ENCODE peak calls at places on chromosomes 11 and 22, in four cellular contexts. H is A549, P is K562, E is SK-N-SH. V is an unnamed sample.

GRCh38 chr22:48885271-48885918 is 942.3 kb downstream of the BRD1 start:
- DNase-seq in H (no peak), P (no peak), E (no peak), V (no peak)

GRCh38 chr11:3177931-3178330 is 12.8 kb upstream of the OSBPL5 start:
- DNase-seq in H (no peak), P (no peak), E (no peak), V (no peak)

GRCh38 chr11:104999716-105000115 is 23.3 kb downstream of the CASP5 start:
- DNase-seq in H (no peak), P (no peak), E (no peak), V (peak; percentile 3)

GRCh38 chr11:83477772-83478171 is 191.6 kb upstream of the CCDC90B start:
- DNase-seq in H (no peak), P (no peak), E (no peak), V (no peak)

GRCh38 chr11:115774756-115775155 is 270.5 kb upstream of the CADM1 start:
- DNase-seq in H (no peak), P (no peak), E (no peak), V (no peak)

GRCh38 chr22:19986410-19987341 is 29.9 kb downstream of the ARVCF start:
- DNase-seq in H (peak; percentile 41), P (peak; percentile 100), E (peak; percentile 99), V (peak; percentile 61)

GRCh38 chr11:2312232-2313042 is 10.6 kb downstream of the TSPAN32 start:
- DNase-seq in H (no peak), P (no peak), E (peak; percentile 36), V (peak; percentile 49)

GRCh38 chr11:88474655-88475054 is 137.1 kb upstream of the CTSC start:
- DNase-seq in H (no peak), P (no peak), E (no peak), V (no peak)

GRCh38 chr22:48259991-48260670 is 1497.7 kb downstream of the TBC1D22A start:
- DNase-seq in H (no peak), P (no peak), E (no peak), V (no peak)

GRCh38 chr22:20885557-20886323 is 26.9 kb downstream of the SNAP29 start:
- DNase-seq in H (peak; percentile 85), P (peak; percentile 98), E (peak; percentile 84), V (peak; percentile 82)

GRCh38 chr11:100691886-100692285 is 4.8 kb downstream of the ARHGAP42 start:
- DNase-seq in H (no peak), P (no peak), E (no peak), V (no peak)

GRCh38 chr11:12031856-12032526 is 23.6 kb upstream of the DKK3 start:
- DNase-seq in H (no peak), P (no peak), E (no peak), V (no peak)

GRCh38 chr22:41140365-41140957 is 48.1 kb downstream of the EP300 start:
- DNase-seq in H (no peak), P (no peak), E (no peak), V (no peak)

GRCh38 chr11:115745545-115746265 is 241.5 kb upstream of the CADM1 start:
- DNase-seq in H (no peak), P (no peak), E (peak; percentile 59), V (no peak)

GRCh38 chr11:83545911-83546310 is 259.7 kb upstream of the CCDC90B start:
- DNase-seq in H (no peak), P (no peak), E (no peak), V (no peak)

GRCh38 chr11:2762451-2762850 is 62.7 kb upstream of the KCNQ1OT1 start:
- DNase-seq in H (no peak), P (no peak), E (no peak), V (no peak)

GRCh38 chr11:121445071-121445768 is 6.9 kb upstream of the SORL1 start:
- DNase-seq in H (no peak), P (no peak), E (no peak), V (no peak)

GRCh38 chr11:119615879-119616190 is 113.2 kb downstream of the NECTIN1 start:
- DNase-seq in H (no peak), P (no peak), E (no peak), V (no peak)

GRCh38 chr11:72146625-72147024 is 11.1 kb downstream of the FOLR3 start:
- DNase-seq in H (no peak), P (no peak), E (no peak), V (no peak)

GRCh38 chr11:43360361-43361032 is 1.8 kb downstream of the TTC17 start:
- DNase-seq in H (no peak), P (no peak), E (no peak), V (peak; percentile 42)

GRCh38 chr11:116605543-116605942 is 167.2 kb downstream of the BUD13 start:
- DNase-seq in H (peak; percentile 35), P (peak; percentile 70), E (no peak), V (peak; percentile 11)

GRCh38 chr11:129143335-129143734 is 48.8 kb downstream of the ARHGAP32 start:
- DNase-seq in H (peak; percentile 91), P (no peak), E (no peak), V (peak; percentile 99)

GRCh38 chr11:25702417-25702816 is 629.5 kb upstream of the ANO3 start:
- DNase-seq in H (no peak), P (no peak), E (no peak), V (no peak)

GRCh38 chr22:19764050-19764593 is 3.5 kb downstream of the TBX1 start:
- DNase-seq in H (no peak), P (no peak), E (no peak), V (no peak)

GRCh38 chr22:23179381-23180294 is 671 bp upstream of the BCR start:
- DNase-seq in H (no peak), P (no peak), E (no peak), V (no peak)

GRCh38 chr11:45665206-45665932 is at the start of gene CHST1:
- DNase-seq in H (peak; percentile 21), P (peak; percentile 82), E (peak; percentile 90), V (no peak)

GRCh38 chr11:65066805-65067291 is 8.5 kb upstream of the NAALADL1 start:
- DNase-seq in H (no peak), P (no peak), E (no peak), V (no peak)

GRCh38 chr11:119350302-119350701 is 3.8 kb upstream of the MFRP start:
- DNase-seq in H (no peak), P (no peak), E (no peak), V (no peak)

GRCh38 chr11:94400839-94401772 is at the start of gene GPR83:
- DNase-seq in H (peak; percentile 9), P (no peak), E (peak; percentile 73), V (peak; percentile 12)

GRCh38 chr11:129234978-129235377 is 42.9 kb upstream of the ARHGAP32 start:
- DNase-seq in H (no peak), P (no peak), E (no peak), V (no peak)

GRCh38 chr11:47000033-47000432 is 63.5 kb downstream of the CSTPP1 start:
- DNase-seq in H (no peak), P (no peak), E (no peak), V (no peak)

GRCh38 chr11:47001666-47002285 is 65.2 kb downstream of the CSTPP1 start:
- DNase-seq in H (no peak), P (peak; percentile 12), E (peak; percentile 38), V (peak; percentile 41)

GRCh38 chr11:47002366-47002765 is 65.8 kb downstream of the CSTPP1 start:
- DNase-seq in H (no peak), P (no peak), E (no peak), V (no peak)

GRCh38 chr11:47003180-47003877 is 66.8 kb downstream of the CSTPP1 start:
- DNase-seq in H (no peak), P (no peak), E (no peak), V (no peak)

GRCh38 chr11:46999217-46999616 is 62.7 kb downstream of the CSTPP1 start:
- DNase-seq in H (no peak), P (no peak), E (no peak), V (no peak)
- TF ChIP-seq RCOR1 in H (no peak), P (no peak), E (no peak), V (no peak)

GRCh38 chr22:45242778-45243191 is 2.1 kb upstream of the KIAA0930 start:
- DNase-seq in H (peak; percentile 47), P (no peak), E (no peak), V (no peak)

GRCh38 chr22:45239378-45240136 is 1.1 kb downstream of the KIAA0930 start:
- DNase-seq in H (no peak), P (no peak), E (peak; percentile 27), V (no peak)

GRCh38 chr22:45238431-45239377 is 2.0 kb downstream of the KIAA0930 start:
- DNase-seq in H (no peak), P (no peak), E (peak; percentile 52), V (no peak)

GRCh38 chr22:45240137-45240809 is 421 bp downstream of the KIAA0930 start:
- DNase-seq in H (no peak), P (peak; percentile 13), E (peak; percentile 78), V (no peak)

GRCh38 chr22:45240810-45241631 is at the start of gene KIAA0930:
- DNase-seq in H (peak; percentile 75), P (peak; percentile 98), E (peak; percentile 100), V (peak; percentile 68)
- TF ChIP-seq RCOR1 in H (no peak), P (no peak), E (no peak), V (no peak)

GRCh38 chr11:62082292-62082657 is 41.5 kb upstream of the INCENP start:
- DNase-seq in H (no peak), P (no peak), E (no peak), V (no peak)

GRCh38 chr11:62075438-62075837 is 48.4 kb upstream of the INCENP start:
- DNase-seq in H (no peak), P (no peak), E (no peak), V (no peak)

GRCh38 chr11:62081378-62082291 is 42.2 kb upstream of the INCENP start:
- DNase-seq in H (peak; percentile 72), P (peak; percentile 78), E (peak; percentile 76), V (peak; percentile 66)

GRCh38 chr11:62073061-62073460 is 50.8 kb upstream of the INCENP start:
- DNase-seq in H (no peak), P (no peak), E (no peak), V (no peak)

DNA sequence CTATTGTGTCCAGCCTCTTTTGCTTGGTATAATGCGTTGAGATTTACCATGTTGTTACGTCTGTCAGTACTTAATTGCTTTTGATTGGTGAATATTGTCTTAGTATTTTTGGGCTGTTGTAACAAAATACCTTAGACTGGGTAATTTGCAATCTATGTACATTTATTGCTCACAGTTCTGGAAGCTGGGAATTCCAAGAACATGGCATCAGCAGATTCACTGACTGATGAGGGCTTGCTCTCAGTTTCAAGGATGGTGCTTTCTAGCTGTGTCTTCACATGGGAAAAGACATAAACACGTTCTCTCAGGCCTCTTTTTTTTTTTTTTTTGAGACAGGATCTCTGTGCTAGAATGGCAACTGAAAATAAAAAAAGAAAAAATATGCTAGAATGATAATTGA is 46.7 kb upstream of the INCENP start:
- DNase-seq in H (no peak), P (no peak), E (no peak), V (peak; percentile 30)
- TF ChIP-seq RCOR1 in H (no peak), P (no peak), E (no peak), V (no peak)

DNA sequence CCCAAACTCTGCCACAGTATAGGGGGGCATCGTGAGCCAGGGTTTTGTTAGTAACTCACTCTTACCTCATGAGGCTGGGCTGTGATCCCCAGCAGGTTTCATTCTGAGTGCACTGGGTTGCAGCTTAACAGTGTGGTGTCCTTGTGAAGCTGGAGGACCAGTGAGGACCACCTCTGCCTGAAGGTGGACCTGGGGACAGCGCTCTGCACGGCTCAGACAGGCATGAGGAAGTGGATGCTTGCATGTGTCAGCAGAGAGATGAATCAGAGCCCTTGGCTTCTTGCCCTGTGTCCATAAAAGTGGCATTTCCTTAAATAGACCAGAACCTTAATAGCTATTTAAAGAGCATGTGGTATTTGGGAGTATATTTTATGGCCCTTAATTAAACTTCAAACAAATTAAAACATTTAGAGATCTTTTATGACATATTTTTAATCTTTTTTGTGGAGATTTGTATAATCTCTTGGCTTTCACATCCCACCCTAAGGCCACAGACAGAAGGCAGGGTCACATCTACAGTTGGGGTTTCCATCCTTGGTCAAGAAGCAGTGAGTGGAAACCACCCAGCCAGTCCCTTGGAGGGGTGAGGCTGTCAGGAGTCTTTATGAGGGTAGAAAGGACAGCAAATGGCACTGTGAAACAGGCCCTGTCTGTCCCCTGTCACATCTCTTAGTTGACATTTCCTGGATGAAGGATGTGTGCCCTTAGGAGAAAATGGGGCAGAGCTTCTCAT is 24.8 kb upstream of the ADORA2A start:
- DNase-seq in H (peak; percentile 81), P (no peak), E (peak; percentile 75), V (peak; percentile 94)
- TF ChIP-seq RCOR1 in H (no peak), P (no peak), E (peak; percentile 73), V (no peak)